ENCODE peak calls at places on chromosomes 16 and 17, in six cellular contexts. V is hippocampal formation; F is stimulated activated CD4-positive, alpha-beta T cell treated with anti-CD3 and anti-CD28 coated beads, Interleukin-4, amount 100 ng/mL, for 4 hours; O is midbrain; Q is RWPE1; H is amniotic stem cell. E is an unnamed sample.

GRCh38 chr17:1347681-1348318 is 52.2 kb downstream of the YWHAE start:
- DNase-seq in H (no peak), F (no peak), O (no peak), Q (no peak), V (no peak), E (no peak)

GRCh38 chr17:8073627-8074485 is 13.7 kb downstream of the ALOX12B start:
- DNase-seq in F (peak; percentile 88), V (peak; percentile 7), H (no peak), Q (peak; percentile 66), O (peak; percentile 35), E (peak; percentile 83)

GRCh38 chr16:48321307-48322036 is 63.7 kb downstream of the SIAH1 start:
- DNase-seq in O (no peak), V (peak; percentile 5), F (no peak), Q (no peak), H (no peak), E (no peak)

GRCh38 chr16:89155184-89155679 is 16.3 kb upstream of the CDH15 start:
- DNase-seq in V (no peak), F (no peak), H (peak; percentile 5), Q (no peak), O (no peak), E (no peak)

GRCh38 chr17:3730881-3731429 is 7.3 kb downstream of the HASPIN start:
- DNase-seq in Q (no peak), H (no peak), F (no peak), O (no peak), V (no peak), E (no peak)

GRCh38 chr17:1203111-1203966 is 23.6 kb upstream of the ABR start:
- DNase-seq in V (no peak), F (peak; percentile 41), H (peak; percentile 29), O (no peak), Q (peak; percentile 93), E (peak; percentile 52)

GRCh38 chr17:66542183-66542966 is 240.0 kb downstream of the PRKCA start:
- DNase-seq in Q (no peak), O (no peak), V (no peak), H (no peak), F (no peak), E (no peak)

GRCh38 chr16:25109643-25110042 is 1.9 kb upstream of the LCMT1 start:
- DNase-seq in F (no peak), O (no peak), H (peak; percentile 67), Q (peak; percentile 92), V (no peak), E (no peak)

GRCh38 chr17:11047228-11047627 is 193.8 kb upstream of the SHISA6 start:
- DNase-seq in H (no peak), V (no peak), Q (no peak), O (no peak), F (no peak), E (no peak)

GRCh38 chr17:41976142-41976768 is 9.7 kb downstream of the CNP start:
- DNase-seq in V (no peak), F (no peak), H (no peak), Q (no peak), O (peak; percentile 41), E (no peak)